ENCODE peak calls at places on chromosome 3, in eight cellular contexts. V is heart left ventricle, N is A549, E is body of pancreas, K is esophagus squamous epithelium, R is pancreas, D is breast epithelium, Q is hepatocyte. T is an unnamed sample.

GRCh38 chr3:154218728-154219127 is 97.5 kb downstream of the ARHGEF26 start:
- DNase-seq in R (no peak), Q (no peak), E (no peak), D (no peak), K (no peak), N (no peak), V (no peak), T (no peak)

GRCh38 chr3:30073622-30074021 is 532.8 kb upstream of the TGFBR2 start:
- DNase-seq in N (no peak), V (no peak), D (no peak), R (no peak), E (no peak), K (no peak), Q (peak; percentile 46), T (no peak)

GRCh38 chr3:53046171-53047170 is 598 bp upstream of the SFMBT1 start:
- DNase-seq in R (peak; percentile 88), E (peak; percentile 54), V (peak; percentile 43), Q (peak; percentile 72), N (peak; percentile 61), K (no peak), D (peak; percentile 30), T (peak; percentile 54)

GRCh38 chr3:191333481-191333880 is 3.2 kb upstream of the UTS2B start:
- DNase-seq in K (no peak), R (no peak), N (no peak), V (no peak), D (no peak), Q (no peak), E (no peak), T (no peak)

GRCh38 chr3:148723591-148723990 is 25.9 kb downstream of the AGTR1 start:
- DNase-seq in D (no peak), K (no peak), E (no peak), V (no peak), N (peak; percentile 14), Q (no peak), R (no peak), T (no peak)

GRCh38 chr3:183129243-183129642 is 29.9 kb upstream of the MCCC1 start:
- DNase-seq in V (no peak), D (no peak), Q (no peak), R (no peak), K (no peak), E (no peak), N (no peak), T (no peak)

GRCh38 chr3:112119686-112120484 is 13.2 kb downstream of the GCSAM start:
- DNase-seq in D (no peak), R (no peak), Q (no peak), E (no peak), K (no peak), N (no peak), V (no peak), T (no peak)

GRCh38 chr3:107796786-107797185 is 274.0 kb downstream of the BBX start:
- DNase-seq in N (no peak), E (no peak), V (no peak), R (no peak), Q (peak; percentile 36), D (no peak), K (no peak), T (no peak)

GRCh38 chr3:53044371-53045106 is 1.3 kb downstream of the SFMBT1 start:
- DNase-seq in V (peak; percentile 20), N (peak; percentile 36), Q (peak; percentile 47), K (no peak), E (no peak), R (no peak), D (no peak), T (no peak)

GRCh38 chr3:50534721-50535330 is 31.4 kb upstream of the CACNA2D2 start:
- DNase-seq in K (no peak), N (no peak), R (no peak), Q (no peak), V (no peak), E (no peak), D (no peak), T (no peak)

GRCh38 chr3:102223139-102223538 is 211.7 kb upstream of the ZPLD1 start:
- DNase-seq in D (no peak), E (no peak), V (no peak), R (no peak), Q (no peak), N (no peak), K (no peak), T (no peak)

GRCh38 chr3:61252836-61253235 is 1.6 kb upstream of the FHIT start:
- DNase-seq in R (no peak), E (no peak), N (no peak), V (no peak), Q (no peak), K (no peak), D (no peak), T (no peak)

GRCh38 chr3:48558446-48559134 is 2.0 kb upstream of the PFKFB4 start:
- DNase-seq in R (no peak), Q (no peak), N (no peak), V (peak; percentile 45), K (no peak), D (no peak), E (no peak), T (peak; percentile 74)

GRCh38 chr3:71542548-71543370 is 40.8 kb downstream of the FOXP1 start:
- DNase-seq in D (peak; percentile 42), R (no peak), Q (peak; percentile 88), K (peak; percentile 14), V (peak; percentile 80), E (peak; percentile 20), N (no peak), T (peak; percentile 81)

GRCh38 chr3:58560771-58561311 is 16.4 kb downstream of the FAM107A start:
- DNase-seq in D (no peak), N (peak; percentile 42), K (no peak), R (no peak), V (no peak), E (no peak), Q (peak; percentile 58), T (no peak)

GRCh38 chr3:179652467-179653105 is at the start of gene USP13:
- DNase-seq in Q (peak; percentile 84), E (peak; percentile 70), D (peak; percentile 33), K (no peak), V (peak; percentile 79), R (peak; percentile 82), N (peak; percentile 48), T (peak; percentile 69)

GRCh38 chr3:7307410-7307809 is 446.5 kb downstream of the GRM7 start:
- DNase-seq in N (no peak), E (no peak), R (no peak), V (no peak), D (no peak), Q (no peak), K (no peak), T (no peak)

GRCh38 chr3:68919000-68919399 is 13.3 kb downstream of the TAFA4 start:
- DNase-seq in N (no peak), V (no peak), D (no peak), Q (peak; percentile 47), K (no peak), R (no peak), E (no peak), T (no peak)

GRCh38 chr3:53772562-53773329 is 73.5 kb downstream of the CHDH start:
- DNase-seq in Q (no peak), N (no peak), K (no peak), D (no peak), R (no peak), V (no peak), E (no peak), T (no peak)

GRCh38 chr3:115071611-115072010 is 75.5 kb downstream of the ZBTB20 start:
- DNase-seq in Q (no peak), D (no peak), R (no peak), N (no peak), V (peak; percentile 25), E (no peak), K (no peak), T (no peak)
- H3K4me3 ChIP-seq in Q (no peak overlapping the region), D (no peak overlapping the region), R (no peak overlapping the region), N (no peak overlapping the region), V (peak overlapping the region; percentile 10), E (no peak overlapping the region), K (no peak overlapping the region), T (peak overlapping the region; percentile 6)

GRCh38 chr3:9703240-9703639 is 393 bp upstream of the CPNE9 start:
- DNase-seq in E (no peak), N (no peak), V (no peak), R (no peak), D (no peak), Q (no peak), K (no peak), T (no peak)

GRCh38 chr3:9701006-9701405 is 2.6 kb upstream of the CPNE9 start:
- DNase-seq in K (no peak), E (no peak), V (no peak), N (no peak), R (no peak), Q (no peak), D (no peak), T (no peak)

GRCh38 chr3:9703736-9704342 is at the start of gene CPNE9:
- DNase-seq in V (no peak), Q (no peak), E (no peak), R (no peak), K (no peak), D (no peak), N (no peak), T (no peak)

GRCh38 chr3:9701711-9702110 is 1.9 kb upstream of the CPNE9 start:
- DNase-seq in R (no peak), V (no peak), Q (no peak), D (no peak), N (no peak), E (no peak), K (no peak), T (no peak)

GRCh38 chr3:9704343-9705322 is 1.0 kb downstream of the CPNE9 start:
- DNase-seq in E (peak; percentile 28), Q (peak; percentile 65), D (no peak), N (peak; percentile 81), R (peak; percentile 77), V (peak; percentile 33), K (no peak), T (peak; percentile 31)
- H3K4me3 ChIP-seq in E (no peak overlapping the region), Q (no peak overlapping the region), D (peak overlapping the region; percentile 47), N (peak overlapping the region; percentile 52), R (no peak overlapping the region), V (peak overlapping the region; percentile 43), K (peak overlapping the region; percentile 27), T (peak overlapping the region; percentile 48)

GRCh38 chr3:82567029-82567600 is 805.7 kb upstream of the GBE1 start:
- DNase-seq in R (peak; percentile 10), N (no peak), V (no peak), D (no peak), E (no peak), Q (no peak), K (no peak), T (no peak)

GRCh38 chr3:82558081-82558480 is 796.6 kb upstream of the GBE1 start:
- DNase-seq in D (no peak), Q (no peak), E (no peak), V (no peak), K (no peak), R (no peak), N (no peak), T (no peak)

DNA sequence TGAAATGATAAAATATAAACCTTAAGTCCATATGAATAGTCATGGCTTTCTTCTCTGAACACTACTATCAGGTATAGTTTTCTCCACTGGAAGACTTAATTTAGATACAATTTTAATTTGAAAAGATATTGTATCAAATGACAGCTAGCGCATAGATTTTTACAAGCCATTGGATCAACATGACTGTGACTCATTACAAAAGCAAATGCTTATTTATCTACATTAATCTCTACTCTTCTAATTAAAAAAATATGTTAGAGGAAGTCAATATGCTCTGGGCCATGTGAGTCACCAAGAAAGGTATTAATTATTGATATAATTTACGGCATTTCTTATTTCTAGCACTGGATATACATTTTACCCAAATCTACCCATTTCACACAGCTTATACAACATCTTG is 800.3 kb upstream of the GBE1 start:
- DNase-seq in K (no peak), D (no peak), E (no peak), V (no peak), R (no peak), N (no peak), Q (no peak), T (no peak)
- H3K4me3 ChIP-seq in K (no peak overlapping the region), D (no peak overlapping the region), E (no peak overlapping the region), V (no peak overlapping the region), R (no peak overlapping the region), N (no peak overlapping the region), Q (no peak overlapping the region), T (no peak overlapping the region)

GRCh38 chr3:184275961-184276910 is at the start of gene ECE2:
- DNase-seq in V (no peak), E (peak; percentile 56), R (peak; percentile 81), K (no peak), D (no peak), N (no peak), Q (no peak), T (no peak)
- H3K4me3 ChIP-seq in V (peak within 1 kb of the TSS; percentile 28), E (no peak within 1 kb of the TSS), R (no peak within 1 kb of the TSS), K (no peak within 1 kb of the TSS), D (peak within 1 kb of the TSS; percentile 24), N (no peak within 1 kb of the TSS), Q (no peak within 1 kb of the TSS), T (peak within 1 kb of the TSS; percentile 25)